ENCODE peak calls at places on chromosomes 11 and 22, in nine cellular contexts. G is amniotic stem cell; C is substantia nigra; V is effector memory CD4-positive, alpha-beta T cell; X is neural progenitor cell; D is cardiac fibroblast; P is RPMI8226; E is RKO; A is stimulated activated CD4-positive, alpha-beta T cell treated with anti-CD3 and anti-CD28 coated beads, Interleukin-1b, Interleukin-23, amount 100 ng/mL, for 4 hours. R is an unnamed sample.
A peak's percentile ranks its signal among the peaks of the same experiment; 100 is the strongest.

GRCh38 chr22:42994917-42995562 is 19.9 kb downstream of the PACSIN2 start:
- DNase-seq in G (peak; percentile 86), C (peak; percentile 28), V (no peak), X (no peak), D (peak; percentile 96), P (no peak), E (peak; percentile 38), A (no peak), R (no peak)

GRCh38 chr11:119891392-119891791 is 162.4 kb upstream of the NECTIN1 start:
- DNase-seq in G (no peak), C (peak; percentile 88), V (no peak), X (no peak), D (no peak), P (no peak), E (no peak), A (no peak), R (no peak)

GRCh38 chr11:2746401-2747230 is 46.8 kb upstream of the KCNQ1OT1 start:
- DNase-seq in G (no peak), C (no peak), V (no peak), X (no peak), D (no peak), P (no peak), E (no peak), A (no peak), R (no peak)

GRCh38 chr11:46736615-46737014 is 17.6 kb downstream of the F2 start:
- DNase-seq in G (no peak), C (no peak), V (no peak), X (no peak), D (no peak), P (no peak), E (no peak), A (no peak), R (no peak)

GRCh38 chr11:110026823-110027626 is 66.2 kb upstream of the ZC3H12C start:
- DNase-seq in G (no peak), C (peak; percentile 24), V (no peak), X (no peak), D (no peak), P (no peak), E (no peak), A (no peak), R (no peak)

GRCh38 chr22:43994416-43994815 is 29.7 kb upstream of the PARVB start:
- DNase-seq in G (no peak), C (no peak), V (no peak), X (no peak), D (no peak), P (no peak), E (no peak), A (no peak), R (no peak)

GRCh38 chr22:37581534-37581933 is 1.6 kb upstream of the LGALS2 start:
- DNase-seq in G (no peak), C (peak; percentile 57), V (no peak), X (no peak), D (no peak), P (no peak), E (no peak), A (no peak), R (no peak)

GRCh38 chr11:110675548-110675947 is 36.7 kb downstream of the ARHGAP20 start:
- DNase-seq in G (no peak), C (no peak), V (no peak), X (no peak), D (no peak), P (no peak), E (no peak), A (no peak), R (no peak)

GRCh38 chr11:34266987-34267386 is 90.8 kb downstream of the ABTB2 start:
- DNase-seq in G (no peak), C (peak; percentile 73), V (no peak), X (no peak), D (no peak), P (no peak), E (no peak), A (no peak), R (no peak)

GRCh38 chr22:35842954-35843353 is 125.3 kb downstream of the APOL5 start:
- DNase-seq in G (no peak), C (no peak), V (no peak), X (peak; percentile 57), D (peak; percentile 58), P (peak; percentile 84), E (peak; percentile 84), A (no peak), R (peak; percentile 12)

GRCh38 chr11:12330491-12331231 is 46.7 kb upstream of the PARVA start:
- DNase-seq in G (no peak), C (peak; percentile 74), V (no peak), X (peak; percentile 62), D (peak; percentile 15), P (no peak), E (no peak), A (no peak), R (no peak)

GRCh38 chr11:17414317-17414737 is 25.9 kb upstream of the KCNJ11 start:
- DNase-seq in G (no peak), C (no peak), V (no peak), X (no peak), D (no peak), P (no peak), E (no peak), A (no peak), R (no peak)

GRCh38 chr11:6229911-6230310 is 4.5 kb downstream of the FHIP1B start:
- DNase-seq in G (no peak), C (no peak), V (no peak), X (no peak), D (no peak), P (no peak), E (no peak), A (no peak), R (no peak)

GRCh38 chr22:38314992-38315800 is 2.0 kb downstream of the CSNK1E start:
- DNase-seq in G (no peak), C (peak; percentile 52), V (peak; percentile 14), X (peak; percentile 26), D (no peak), P (peak; percentile 78), E (peak; percentile 52), A (no peak), R (no peak)

GRCh38 chr22:38554281-38554680 is 15.7 kb downstream of the DMC1 start:
- DNase-seq in G (peak; percentile 41), C (no peak), V (no peak), X (no peak), D (peak; percentile 84), P (no peak), E (no peak), A (no peak), R (no peak)

GRCh38 chr11:123560001-123560400 is 94.4 kb downstream of the SCN3B start:
- DNase-seq in G (peak; percentile 59), C (peak; percentile 43), V (no peak), X (peak; percentile 45), D (peak; percentile 75), P (peak; percentile 64), E (no peak), A (no peak), R (no peak)

GRCh38 chr22:36643033-36643432 is 60.5 kb downstream of the CACNG2 start:
- DNase-seq in G (no peak), C (no peak), V (no peak), X (no peak), D (no peak), P (no peak), E (no peak), A (no peak), R (no peak)

GRCh38 chr11:63574856-63575602 is 11.8 kb upstream of the PLAAT2 start:
- DNase-seq in G (no peak), C (no peak), V (no peak), X (no peak), D (no peak), P (no peak), E (no peak), A (no peak), R (no peak)

GRCh38 chr22:23064381-23065068 is 5.8 kb upstream of the GNAZ start:
- DNase-seq in G (no peak), C (no peak), V (no peak), X (no peak), D (no peak), P (no peak), E (no peak), A (no peak), R (no peak)

GRCh38 chr22:39907605-39908097 is 6.8 kb downstream of the GRAP2 start:
- DNase-seq in G (no peak), C (no peak), V (no peak), X (no peak), D (no peak), P (no peak), E (no peak), A (no peak), R (no peak)

GRCh38 chr11:22927793-22928192 is 67.5 kb upstream of the CCDC179 start:
- DNase-seq in G (no peak), C (no peak), V (no peak), X (no peak), D (no peak), P (no peak), E (no peak), A (no peak), R (no peak)

GRCh38 chr11:26134481-26135355 is 197.2 kb upstream of the ANO3 start:
- DNase-seq in G (no peak), C (no peak), V (no peak), X (peak; percentile 62), D (peak; percentile 54), P (peak; percentile 14), E (peak; percentile 19), A (no peak), R (no peak)

GRCh38 chr11:3208272-3208671 is 10.3 kb downstream of the MRGPRG start:
- DNase-seq in G (no peak), C (no peak), V (no peak), X (no peak), D (no peak), P (no peak), E (no peak), A (no peak), R (no peak)

GRCh38 chr11:8368194-8368593 is 104.5 kb upstream of the LMO1 start:
- DNase-seq in G (no peak), C (no peak), V (no peak), X (no peak), D (no peak), P (no peak), E (no peak), A (no peak), R (no peak)

GRCh38 chr11:124302291-124302690 is 11.5 kb downstream of the OR8D1 start:
- DNase-seq in G (no peak), C (no peak), V (no peak), X (no peak), D (no peak), P (no peak), E (no peak), A (no peak), R (no peak)

GRCh38 chr11:134939905-134940304 is 527.9 kb upstream of the B3GAT1 start:
- DNase-seq in G (no peak), C (no peak), V (no peak), X (peak; percentile 42), D (no peak), P (no peak), E (no peak), A (no peak), R (no peak)

GRCh38 chr11:67420147-67420645 is 4.7 kb downstream of the CARNS1 start:
- DNase-seq in G (no peak), C (no peak), V (no peak), X (no peak), D (no peak), P (no peak), E (no peak), A (no peak), R (no peak)